ENCODE peak calls at places on chromosomes 3 and 15, in six cellular contexts. P is NCI-H2081 treated with DMSO at 0.1 percent for 48 hours; C is NCI-H69; T is DMS79 treated with DMSO at 0.1 percent for 48 hours; L is activated T-helper 1 cell treated with anti-CD3 and anti-CD28 coated beads, Interleukin-2, amount 50 U/mL, for 16 hours; Q is Calu3. F is an unnamed sample.

GRCh38 chr3:58251653-58252052 is 14.1 kb downstream of the ABHD6 start:
- DNase-seq in Q (no peak), T (peak; percentile 67), C (peak; percentile 54), L (no peak), P (no peak), F (no peak)

GRCh38 chr15:51776952-51777574 is 25.7 kb downstream of the TMOD2 start:
- DNase-seq in T (peak; percentile 39), L (peak; percentile 34), Q (peak; percentile 70), C (peak; percentile 83), P (no peak), F (peak; percentile 40)

GRCh38 chr3:126064627-126065258 is 19.2 kb downstream of the SLC41A3 start:
- DNase-seq in C (no peak), L (no peak), T (peak; percentile 90), Q (peak; percentile 73), P (no peak), F (no peak)

GRCh38 chr15:40045572-40046217 is 6.7 kb upstream of the SRP14 start:
- DNase-seq in C (peak; percentile 52), Q (no peak), T (no peak), L (no peak), P (no peak), F (no peak)

GRCh38 chr3:4504340-4505261 is 11.5 kb downstream of the ITPR1 start:
- DNase-seq in Q (peak; percentile 49), L (no peak), P (no peak), T (peak; percentile 24), C (peak; percentile 57), F (no peak)

GRCh38 chr3:43418601-43419272 is 132.4 kb downstream of the SNRK start:
- DNase-seq in P (no peak), L (no peak), C (no peak), Q (no peak), T (no peak), F (no peak)

GRCh38 chr3:170553788-170554620 is 31.9 kb downstream of the SLC7A14 start:
- DNase-seq in C (no peak), L (no peak), T (no peak), P (no peak), Q (no peak), F (no peak)

GRCh38 chr3:159189994-159190669 is 388.3 kb downstream of the MFSD1 start:
- DNase-seq in P (no peak), C (peak; percentile 9), Q (no peak), T (no peak), L (no peak), F (no peak)

GRCh38 chr3:138465927-138466326 is 31.5 kb downstream of the ESYT3 start:
- DNase-seq in T (peak; percentile 25), P (no peak), L (no peak), Q (no peak), C (no peak), F (no peak)

GRCh38 chr3:51559266-51559907 is 20.9 kb downstream of the RAD54L2 start:
- DNase-seq in C (peak; percentile 63), Q (no peak), T (peak; percentile 12), P (no peak), L (no peak), F (no peak)

GRCh38 chr3:35785540-35785939 is 146.2 kb downstream of the ARPP21 start:
- DNase-seq in L (no peak), C (no peak), T (no peak), P (no peak), Q (no peak), F (no peak)

GRCh38 chr15:47587938-47588817 is 129.1 kb upstream of the SEMA6D start:
- DNase-seq in Q (no peak), L (no peak), P (no peak), T (no peak), C (peak; percentile 36), F (no peak)

GRCh38 chr3:51968883-51969674 is 1.8 kb upstream of the PCBP4 start:
- DNase-seq in Q (no peak), P (no peak), L (no peak), T (no peak), C (peak; percentile 70), F (no peak)

GRCh38 chr15:98671060-98672008 is 23.0 kb downstream of the IGF1R start:
- DNase-seq in Q (no peak), T (no peak), C (peak; percentile 13), P (no peak), L (no peak), F (no peak)

GRCh38 chr3:15797600-15798303 is at the start of gene ANKRD28:
- DNase-seq in P (peak; percentile 11), T (no peak), Q (peak; percentile 20), L (no peak), C (peak; percentile 17), F (no peak)

GRCh38 chr3:112415390-112415789 is 82.4 kb downstream of the CD200 start:
- DNase-seq in P (no peak), Q (no peak), C (no peak), L (no peak), T (no peak), F (no peak)

GRCh38 chr3:59818033-59818936 is 768.5 kb upstream of the CFAP20DC start:
- DNase-seq in P (no peak), C (peak; percentile 67), Q (peak; percentile 49), T (no peak), L (no peak), F (peak; percentile 81)

GRCh38 chr15:80856400-80856799 is 77.2 kb downstream of the CEMIP start:
- DNase-seq in Q (peak; percentile 47), P (no peak), C (peak; percentile 70), T (no peak), L (no peak), F (no peak)

GRCh38 chr15:88450125-88450798 is 16.9 kb downstream of the MRPL46 start:
- DNase-seq in C (peak; percentile 39), P (no peak), T (peak; percentile 48), L (peak; percentile 31), Q (peak; percentile 85), F (peak; percentile 52)

GRCh38 chr3:102510663-102511062 is 75.8 kb downstream of the ZPLD1 start:
- DNase-seq in L (no peak), P (peak; percentile 68), Q (no peak), T (no peak), C (peak; percentile 72), F (no peak)